ENCODE peak calls at places on chromosomes 11 and 22, in four cellular contexts. One of them, this sample, is unnamed. For H3K27me3, the result is how much of the 10 kb centered on the place peaks cover.

GRCh38 chr22:41036924-41037323 is 55.5 kb upstream of the EP300 start:
- DNase-seq in neuronal stem cell: no peak
- DNase-seq in uterus: no peak
- DNase-seq in heart right ventricle: no peak
- DNase-seq in this sample: no peak

GRCh38 chr11:36540998-36541397 is 26.8 kb upstream of the RAG1 start:
- DNase-seq in neuronal stem cell: no peak
- DNase-seq in uterus: no peak
- DNase-seq in heart right ventricle: no peak
- DNase-seq in this sample: peak

GRCh38 chr11:119015054-119015611 is 3.0 kb downstream of the RPS25 start:
- DNase-seq in neuronal stem cell: no peak
- DNase-seq in uterus: no peak
- DNase-seq in heart right ventricle: no peak
- DNase-seq in this sample: no peak

GRCh38 chr11:62138630-62139425 is 15.0 kb downstream of the INCENP start:
- DNase-seq in neuronal stem cell: no peak
- DNase-seq in uterus: no peak
- DNase-seq in heart right ventricle: no peak
- DNase-seq in this sample: no peak

GRCh38 chr22:30778261-30778660 is 83.6 kb downstream of the OSBP2 start:
- DNase-seq in neuronal stem cell: no peak
- DNase-seq in uterus: no peak
- DNase-seq in heart right ventricle: no peak
- DNase-seq in this sample: no peak

GRCh38 chr22:37484115-37485005 is 1.8 kb downstream of the MFNG start:
- DNase-seq in neuronal stem cell: no peak
- DNase-seq in uterus: peak
- DNase-seq in heart right ventricle: peak
- DNase-seq in this sample: peak

GRCh38 chr11:23021287-23021863 is 161.1 kb upstream of the CCDC179 start:
- DNase-seq in neuronal stem cell: peak
- DNase-seq in uterus: no peak
- DNase-seq in heart right ventricle: no peak
- DNase-seq in this sample: peak

GRCh38 chr11:17371614-17372013 is 16.8 kb downstream of the KCNJ11 start:
- DNase-seq in neuronal stem cell: no peak
- DNase-seq in uterus: no peak
- DNase-seq in heart right ventricle: no peak
- DNase-seq in this sample: no peak

GRCh38 chr11:69472766-69473519 is 8.5 kb upstream of the LINC01488 start:
- DNase-seq in neuronal stem cell: no peak
- DNase-seq in uterus: no peak
- DNase-seq in heart right ventricle: no peak
- DNase-seq in this sample: no peak

GRCh38 chr11:118226294-118226693 is 1.5 kb upstream of the JAML start:
- DNase-seq in neuronal stem cell: no peak
- DNase-seq in uterus: peak
- DNase-seq in heart right ventricle: no peak
- DNase-seq in this sample: no peak

GRCh38 chr11:8058216-8058615 is 22.8 kb upstream of the TUB start:
- DNase-seq in neuronal stem cell: no peak
- DNase-seq in uterus: no peak
- DNase-seq in heart right ventricle: no peak
- DNase-seq in this sample: no peak

GRCh38 chr22:49534386-49534785 is 293.3 kb downstream of the BRD1 start:
- DNase-seq in neuronal stem cell: no peak
- DNase-seq in uterus: no peak
- DNase-seq in heart right ventricle: no peak
- DNase-seq in this sample: peak

GRCh38 chr11:130897262-130898182 is 18.8 kb downstream of the SNX19 start:
- DNase-seq in neuronal stem cell: no peak
- DNase-seq in uterus: peak
- DNase-seq in heart right ventricle: peak
- DNase-seq in this sample: no peak

GRCh38 chr11:83278351-83278750 is 7.8 kb downstream of the CCDC90B start:
- DNase-seq in neuronal stem cell: no peak
- DNase-seq in uterus: no peak
- DNase-seq in heart right ventricle: no peak
- DNase-seq in this sample: no peak

GRCh38 chr11:85779956-85780640 is 30.8 kb downstream of the SYTL2 start:
- DNase-seq in neuronal stem cell: no peak
- DNase-seq in uterus: no peak
- DNase-seq in heart right ventricle: no peak
- DNase-seq in this sample: no peak

GRCh38 chr22:36816635-36817428 is at the start of gene PVALB:
- DNase-seq in neuronal stem cell: no peak
- DNase-seq in uterus: peak
- DNase-seq in heart right ventricle: peak
- DNase-seq in this sample: no peak

GRCh38 chr11:2480874-2481220 is 36.0 kb downstream of the KCNQ1 start:
- DNase-seq in neuronal stem cell: no peak
- DNase-seq in uterus: no peak
- DNase-seq in heart right ventricle: no peak
- DNase-seq in this sample: no peak

GRCh38 chr11:94775576-94776327 is 7.6 kb downstream of the AMOTL1 start:
- DNase-seq in neuronal stem cell: no peak
- DNase-seq in uterus: no peak
- DNase-seq in heart right ventricle: no peak
- DNase-seq in this sample: no peak

GRCh38 chr11:33724644-33725035 is 11.6 kb downstream of the CD59 start:
- DNase-seq in neuronal stem cell: no peak
- DNase-seq in uterus: no peak
- DNase-seq in heart right ventricle: no peak
- DNase-seq in this sample: no peak

GRCh38 chr22:46612341-46612903 is 7.8 kb upstream of the GRAMD4 start:
- DNase-seq in neuronal stem cell: no peak
- DNase-seq in uterus: no peak
- DNase-seq in heart right ventricle: no peak
- DNase-seq in this sample: no peak
- H3K27ac ChIP-seq in neuronal stem cell: no peak
- H3K27ac ChIP-seq in uterus: no peak
- H3K27ac ChIP-seq in heart right ventricle: peak
- H3K27ac ChIP-seq in this sample: no peak

DNA sequence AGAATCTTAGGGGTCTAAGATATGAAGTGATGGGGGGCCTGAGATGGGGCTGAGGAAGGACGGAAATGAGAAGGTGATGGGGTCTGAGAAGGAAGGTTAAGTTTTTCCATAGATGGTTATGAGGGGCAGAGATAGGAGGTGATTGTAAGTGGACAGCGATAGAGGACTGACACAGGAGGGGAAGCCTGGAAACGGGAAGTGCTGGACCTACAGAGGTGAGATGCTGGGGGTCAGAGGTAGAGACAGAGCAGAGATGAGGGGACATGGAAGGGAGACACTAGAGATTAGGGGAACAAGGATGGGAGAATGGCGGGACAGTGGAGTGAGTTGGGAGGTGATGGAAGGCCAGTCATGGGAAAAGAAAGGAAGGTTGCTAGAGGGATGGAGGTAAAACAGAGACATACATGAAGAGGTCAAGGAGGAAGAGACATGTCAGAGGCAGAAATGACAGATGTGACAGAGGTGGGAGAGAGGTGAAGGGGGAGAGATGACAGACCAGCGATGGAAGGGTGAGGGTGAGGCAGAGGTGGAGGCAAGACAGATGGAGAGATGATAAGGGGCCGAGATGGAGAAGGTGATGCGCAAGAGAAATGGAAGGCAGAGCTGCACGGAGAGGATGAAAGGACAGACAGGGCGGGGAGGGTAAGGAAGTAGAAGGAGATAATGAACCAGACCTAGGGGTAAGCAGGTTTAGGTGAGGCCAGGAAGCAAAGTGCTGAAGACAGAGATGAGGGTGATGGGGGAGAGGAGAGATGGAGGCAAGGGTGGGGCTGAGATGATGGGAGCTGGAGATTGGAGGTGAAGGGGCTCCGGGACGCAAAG is 50.8 kb downstream of the SLC22A12 start:
- DNase-seq in neuronal stem cell: no peak
- DNase-seq in uterus: no peak
- DNase-seq in heart right ventricle: no peak
- DNase-seq in this sample: no peak
- H3K27me3 ChIP-seq in neuronal stem cell: half or more
- H3K27me3 ChIP-seq in uterus: under half
- H3K27me3 ChIP-seq in heart right ventricle: under half
- H3K27me3 ChIP-seq in this sample: under half

DNA sequence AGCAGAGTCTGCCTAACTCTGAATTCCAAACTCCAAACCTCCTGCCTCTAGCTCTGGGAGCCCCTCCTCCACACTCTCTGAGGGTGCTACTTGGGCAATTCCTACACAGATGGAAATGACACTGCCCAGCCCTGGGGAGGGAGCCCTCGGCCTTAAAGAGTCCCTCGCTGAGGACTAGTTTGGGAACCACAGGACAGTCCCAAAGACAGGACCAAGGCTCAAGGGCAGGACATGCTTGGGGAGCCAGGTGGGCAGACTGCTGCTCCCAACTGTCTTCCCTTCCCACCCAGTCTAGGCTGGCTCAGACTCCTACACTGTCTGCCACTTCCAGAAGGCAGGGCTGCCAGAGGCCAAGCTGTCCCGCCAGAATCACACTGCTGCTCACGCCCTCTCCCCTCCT is 9.9 kb downstream of the ARRB1 start:
- DNase-seq in neuronal stem cell: no peak
- DNase-seq in uterus: no peak
- DNase-seq in heart right ventricle: no peak
- DNase-seq in this sample: no peak
- H3K27ac ChIP-seq in neuronal stem cell: no peak
- H3K27ac ChIP-seq in uterus: peak
- H3K27ac ChIP-seq in heart right ventricle: peak
- H3K27ac ChIP-seq in this sample: no peak

GRCh38 chr11:64681171-64681570 is 41.8 kb downstream of the NRXN2 start:
- DNase-seq in neuronal stem cell: no peak
- DNase-seq in uterus: no peak
- DNase-seq in heart right ventricle: no peak
- DNase-seq in this sample: no peak
- H3K27me3 ChIP-seq in neuronal stem cell: under half
- H3K27me3 ChIP-seq in uterus: under half
- H3K27me3 ChIP-seq in heart right ventricle: under half
- H3K27me3 ChIP-seq in this sample: under half

DNA sequence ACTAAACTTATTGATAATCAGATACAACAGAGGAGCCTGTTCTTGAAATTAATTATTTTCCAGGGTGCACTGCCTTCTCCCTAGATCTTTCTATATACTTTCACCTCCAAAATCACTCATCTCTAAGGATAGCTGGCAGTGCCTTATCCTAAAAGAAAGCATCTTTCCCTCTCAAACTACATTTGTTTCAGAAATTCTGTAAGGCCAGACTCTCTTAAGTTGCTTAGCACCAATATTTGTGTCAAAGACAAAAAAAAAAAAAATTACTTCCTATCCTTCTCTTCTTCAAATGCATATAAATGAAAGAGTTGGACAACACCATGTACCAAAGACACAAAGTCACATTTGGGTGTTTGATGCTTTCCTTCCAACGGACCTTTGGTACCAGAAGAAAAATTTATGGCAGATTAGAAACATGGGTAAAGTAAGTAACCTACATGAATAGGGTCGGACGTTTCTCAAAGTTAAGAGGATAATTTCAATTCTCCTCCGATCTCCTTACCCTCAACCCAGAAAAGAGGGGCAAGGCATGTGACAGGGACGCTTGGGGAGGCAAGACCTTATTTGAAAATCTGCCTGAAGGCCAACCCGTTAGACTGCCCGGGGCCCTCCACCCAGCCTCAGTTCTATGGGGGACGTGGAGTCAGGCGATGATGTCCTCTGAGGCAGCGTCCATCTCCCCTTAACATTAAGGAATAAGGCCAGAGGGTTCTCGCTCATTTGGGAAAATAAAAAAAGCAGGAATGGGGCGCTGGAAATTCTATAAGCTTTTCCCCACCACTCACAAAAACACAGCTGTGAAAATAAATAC is 66.3 kb downstream of the ETS1 start:
- DNase-seq in neuronal stem cell: no peak
- DNase-seq in uterus: no peak
- DNase-seq in heart right ventricle: no peak
- DNase-seq in this sample: no peak
- H3K27ac ChIP-seq in neuronal stem cell: no peak
- H3K27ac ChIP-seq in uterus: peak
- H3K27ac ChIP-seq in heart right ventricle: peak
- H3K27ac ChIP-seq in this sample: no peak

GRCh38 chr22:44963055-44963454 is 46.8 kb downstream of the PHF21B start:
- DNase-seq in neuronal stem cell: no peak
- DNase-seq in uterus: no peak
- DNase-seq in heart right ventricle: no peak
- DNase-seq in this sample: no peak
- H3K27me3 ChIP-seq in neuronal stem cell: under half
- H3K27me3 ChIP-seq in uterus: under half
- H3K27me3 ChIP-seq in heart right ventricle: under half
- H3K27me3 ChIP-seq in this sample: under half